ENCODE peak calls at places on chromosomes 7 and 10, in six cellular contexts. Q, S, F, X, L and M are unnamed samples.

GRCh38 chr10:3096149-3096548 is 28.8 kb downstream of the PFKP start:
- DNase-seq in S (no peak), F (peak), L (no peak), X (no peak), Q (peak), M (no peak)

GRCh38 chr7:13115157-13115772 is 427.8 kb downstream of the ARL4A start:
- DNase-seq in S (peak), Q (peak), X (no peak), L (no peak), F (no peak), M (peak)

GRCh38 chr10:52063159-52063558 is 250.9 kb upstream of the DKK1 start:
- DNase-seq in X (no peak), Q (no peak), F (no peak), S (no peak), L (no peak), M (no peak)

GRCh38 chr10:43737003-43737402 is 88.3 kb upstream of the ZNF32 start:
- DNase-seq in X (no peak), F (no peak), S (no peak), Q (no peak), L (no peak), M (no peak)

GRCh38 chr7:133819695-133820094 is 307.4 kb upstream of the LRGUK start:
- DNase-seq in Q (no peak), L (no peak), S (no peak), X (no peak), F (no peak), M (no peak)

GRCh38 chr10:113087082-113088029 is 137.3 kb downstream of the TCF7L2 start:
- DNase-seq in F (peak), Q (peak), X (peak), S (peak), L (no peak), M (no peak)

GRCh38 chr7:134427896-134428295 is 31.0 kb downstream of the AKR1B1 start:
- DNase-seq in F (no peak), X (no peak), Q (no peak), S (no peak), L (no peak), M (no peak)

GRCh38 chr10:43221419-43222293 is 45.2 kb downstream of the RASGEF1A start:
- DNase-seq in F (no peak), X (peak), Q (no peak), S (no peak), L (no peak), M (no peak)

GRCh38 chr7:69890081-69890369 is 291.8 kb downstream of the AUTS2 start:
- DNase-seq in X (no peak), L (peak), Q (no peak), F (no peak), S (no peak), M (no peak)

GRCh38 chr10:20302033-20302432 is 485.8 kb downstream of the PLXDC2 start:
- DNase-seq in F (no peak), Q (no peak), X (no peak), S (no peak), L (no peak), M (no peak)

GRCh38 chr7:98762620-98763019 is 107.2 kb downstream of the TMEM130 start:
- DNase-seq in S (no peak), X (no peak), Q (no peak), L (no peak), F (no peak), M (no peak)

GRCh38 chr10:22321831-22322662 is 1.1 kb downstream of the BMI1 start:
- DNase-seq in Q (no peak), S (peak), L (peak), X (peak), F (peak), M (peak)

GRCh38 chr10:16870331-16870730 is 53.1 kb upstream of the RSU1 start:
- DNase-seq in X (no peak), S (no peak), L (no peak), F (no peak), Q (no peak), M (no peak)

GRCh38 chr7:140541176-140541512 is 61.8 kb upstream of the MKRN1 start:
- DNase-seq in F (no peak), S (no peak), Q (no peak), X (no peak), L (no peak), M (no peak)

GRCh38 chr7:36423633-36424032 is 34.0 kb downstream of the ANLN start:
- DNase-seq in X (no peak), S (no peak), L (no peak), F (no peak), Q (no peak), M (no peak)

GRCh38 chr7:55775051-55775420 is 87.5 kb downstream of the SEPTIN14 start:
- DNase-seq in X (peak), Q (no peak), F (no peak), S (no peak), L (no peak), M (no peak)

GRCh38 chr7:3174515-3175318 is 126.3 kb upstream of the SDK1 start:
- DNase-seq in L (no peak), Q (no peak), F (no peak), X (no peak), S (peak), M (no peak)

GRCh38 chr7:29202651-29203069 is 8.1 kb downstream of the CHN2 start:
- DNase-seq in S (no peak), X (no peak), F (no peak), L (peak), Q (no peak), M (no peak)

GRCh38 chr7:136687693-136688322 is 180.6 kb upstream of the CHRM2 start:
- DNase-seq in S (peak), F (peak), X (no peak), Q (peak), L (peak), M (peak)

GRCh38 chr7:96949766-96950165 is 55.6 kb upstream of the DLX6 start:
- DNase-seq in F (peak), Q (peak), S (no peak), X (no peak), L (no peak), M (no peak)

GRCh38 chr7:115359919-115360318 is 438.0 kb downstream of the MDFIC start:
- DNase-seq in X (no peak), L (no peak), F (peak), Q (peak), S (no peak), M (no peak)

GRCh38 chr10:4109469-4109868 is 324.5 kb upstream of the KLF6 start:
- DNase-seq in X (no peak), S (no peak), F (peak), L (no peak), Q (peak), M (no peak)

GRCh38 chr10:53013201-53013808 is 240.7 kb upstream of the MBL2 start:
- DNase-seq in S (no peak), L (no peak), Q (no peak), X (no peak), F (no peak), M (no peak)

GRCh38 chr10:86329093-86329710 is 37.4 kb downstream of the GRID1 start:
- DNase-seq in L (no peak), X (no peak), Q (no peak), F (no peak), S (no peak), M (no peak)

GRCh38 chr10:78028438-78029293 is 649 bp downstream of the POLR3A start:
- DNase-seq in X (no peak), F (peak), S (no peak), L (peak), Q (peak), M (peak)

GRCh38 chr10:106917452-106918055 is 247.0 kb downstream of the SORCS1 start:
- DNase-seq in F (no peak), S (no peak), X (no peak), Q (no peak), L (no peak), M (no peak)

GRCh38 chr10:127063762-127064161 is 132.6 kb downstream of the INSYN2A start:
- DNase-seq in L (no peak), F (no peak), Q (no peak), S (no peak), X (no peak), M (no peak)
- H3K4me2 ChIP-seq in L (no peak), F (no peak), Q (no peak), S (no peak), X (no peak), M (no peak)

GRCh38 chr7:65233409-65234034 is 140.1 kb upstream of the ZNF92 start:
- DNase-seq in S (no peak), X (no peak), F (no peak), Q (no peak), L (no peak), M (no peak)

GRCh38 chr7:65235586-65235985 is 138.1 kb upstream of the ZNF92 start:
- DNase-seq in F (no peak), Q (no peak), X (no peak), S (peak), L (no peak), M (no peak)

GRCh38 chr7:65238785-65239184 is 134.9 kb upstream of the ZNF92 start:
- DNase-seq in Q (no peak), S (no peak), L (no peak), F (no peak), X (no peak), M (no peak)

GRCh38 chr7:65239707-65240352 is 133.8 kb upstream of the ZNF92 start:
- DNase-seq in X (peak), Q (peak), S (peak), L (no peak), F (peak), M (peak)

DNA sequence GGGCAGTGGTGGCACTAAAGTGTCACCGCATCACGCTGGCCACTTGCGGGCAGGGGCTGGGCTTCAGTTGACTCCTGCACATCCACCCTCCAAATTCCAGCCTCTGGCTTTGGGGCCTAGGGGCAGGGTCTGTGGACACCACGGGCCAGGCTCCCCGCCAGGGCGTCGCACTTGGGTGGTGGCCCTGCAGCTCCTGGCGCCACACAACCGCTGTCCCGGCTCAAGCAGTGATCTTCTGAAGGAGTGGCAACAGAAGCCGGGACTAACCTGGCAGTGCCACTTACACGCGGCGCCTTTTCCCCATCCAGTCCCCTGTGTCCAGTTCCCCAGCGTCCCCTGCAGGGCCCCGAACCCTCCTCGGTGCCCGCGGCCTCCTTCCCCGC is 134.3 kb upstream of the ZNF92 start:
- DNase-seq in X (no peak), L (no peak), F (no peak), Q (no peak), S (no peak), M (no peak)
- H3K4me2 ChIP-seq in X (peak), L (no peak), F (no peak), Q (no peak), S (peak), M (peak)

GRCh38 chr10:70496341-70497119 is 18.0 kb downstream of the PALD1 start:
- DNase-seq in F (no peak), Q (no peak), S (no peak), X (no peak), L (no peak), M (no peak)
- H3K4me2 ChIP-seq in F (no peak), Q (no peak), S (no peak), X (no peak), L (peak), M (no peak)

GRCh38 chr10:29946614-29946952 is 112.8 kb downstream of the JCAD start:
- DNase-seq in F (no peak), Q (no peak), L (no peak), X (no peak), S (no peak), M (no peak)

GRCh38 chr10:29947701-29948060 is 111.7 kb downstream of the JCAD start:
- DNase-seq in Q (no peak), X (no peak), L (no peak), F (no peak), S (no peak), M (no peak)

GRCh38 chr10:29948971-29949370 is 110.4 kb downstream of the JCAD start:
- DNase-seq in Q (no peak), F (peak), X (no peak), S (no peak), L (no peak), M (no peak)

GRCh38 chr10:29949411-29950011 is 109.9 kb downstream of the JCAD start:
- DNase-seq in L (no peak), F (peak), Q (peak), S (peak), X (no peak), M (no peak)

DNA sequence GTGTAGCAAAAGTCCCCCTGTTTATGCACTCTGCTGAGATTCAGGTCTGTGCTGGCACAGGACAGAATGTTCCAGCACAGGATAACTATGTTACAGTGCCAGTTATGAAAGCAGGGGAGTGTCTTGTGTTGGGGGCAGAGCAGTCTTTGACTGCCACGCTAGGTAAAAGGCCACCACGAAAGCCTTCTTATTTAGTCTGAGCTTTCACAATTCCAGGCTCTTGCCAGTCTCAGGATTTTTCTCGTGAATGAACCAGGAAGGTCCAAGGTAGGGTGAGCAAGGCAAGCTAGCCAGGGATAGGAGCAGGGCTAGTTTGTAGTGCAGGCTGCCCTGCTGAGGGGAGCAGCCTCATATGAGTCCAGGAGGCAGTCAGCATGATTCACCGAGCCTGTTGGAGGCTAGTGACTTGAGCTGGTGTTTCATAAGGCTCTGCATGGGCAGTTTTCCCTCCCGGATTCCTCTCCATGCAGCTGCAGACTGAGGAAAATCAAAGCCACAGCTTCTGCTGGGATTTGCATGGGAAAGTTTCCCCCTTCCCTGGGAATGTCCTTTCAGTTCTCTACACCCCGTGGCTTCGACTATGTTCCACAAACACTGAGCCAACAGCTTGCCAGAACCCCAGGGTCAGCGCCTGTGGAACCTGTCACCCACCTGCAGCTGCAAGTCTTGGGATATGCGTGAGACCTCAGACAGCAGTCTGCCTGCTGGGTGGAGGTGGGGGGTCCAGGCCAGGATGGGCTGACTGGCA is 112.3 kb downstream of the JCAD start:
- DNase-seq in L (no peak), X (no peak), Q (peak), S (peak), F (peak), M (no peak)
- H3K4me2 ChIP-seq in L (no peak), X (no peak), Q (peak), S (peak), F (peak), M (no peak)

GRCh38 chr10:12180221-12180974 is 15.3 kb downstream of the NUDT5 start:
- DNase-seq in L (no peak), X (peak), Q (no peak), S (no peak), F (no peak), M (no peak)

GRCh38 chr10:12177642-12178041 is 18.0 kb downstream of the NUDT5 start:
- DNase-seq in L (no peak), X (no peak), S (no peak), Q (peak), F (peak), M (no peak)

GRCh38 chr10:12184165-12184564 is 11.5 kb downstream of the NUDT5 start:
- DNase-seq in Q (no peak), S (no peak), F (no peak), X (no peak), L (no peak), M (no peak)

GRCh38 chr10:12181065-12181775 is 14.5 kb downstream of the NUDT5 start:
- DNase-seq in L (no peak), S (no peak), X (no peak), F (no peak), Q (peak), M (no peak)

DNA sequence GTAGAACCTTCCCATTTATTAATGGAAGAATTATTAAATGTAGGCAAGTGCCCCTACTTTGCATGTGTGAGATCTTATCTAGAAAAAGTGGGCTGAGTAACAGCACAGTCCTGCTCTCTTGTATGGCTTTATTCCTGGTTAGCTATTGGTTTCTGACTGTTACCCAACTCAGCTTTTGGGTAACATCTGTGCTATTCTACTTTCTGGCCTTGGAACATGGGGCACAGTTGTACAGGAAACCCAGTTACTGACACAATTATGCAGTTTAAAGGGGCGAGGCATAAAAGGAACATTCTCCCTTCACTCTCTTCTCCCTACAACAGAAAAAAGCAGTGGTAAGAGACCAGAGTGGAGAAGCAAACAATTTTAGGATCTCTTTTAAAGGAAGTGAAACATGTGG is 16.1 kb downstream of the NUDT5 start:
- DNase-seq in S (no peak), Q (no peak), X (no peak), F (no peak), L (no peak), M (no peak)
- H3K4me2 ChIP-seq in S (no peak), Q (no peak), X (no peak), F (no peak), L (no peak), M (no peak)

GRCh38 chr10:97519342-97519741 is 20.6 kb downstream of the UBTD1 start:
- DNase-seq in F (peak), X (no peak), S (no peak), Q (peak), L (no peak), M (no peak)

GRCh38 chr10:97520520-97520919 is 21.8 kb downstream of the UBTD1 start:
- DNase-seq in F (no peak), Q (no peak), L (no peak), X (no peak), S (no peak), M (no peak)

GRCh38 chr10:97517096-97517750 is 18.5 kb downstream of the UBTD1 start:
- DNase-seq in Q (no peak), L (no peak), S (no peak), X (no peak), F (no peak), M (no peak)

GRCh38 chr10:97518601-97519043 is 19.9 kb downstream of the UBTD1 start:
- DNase-seq in S (no peak), X (no peak), F (peak), Q (no peak), L (no peak), M (no peak)

GRCh38 chr10:97517778-97518561 is 19.2 kb downstream of the UBTD1 start:
- DNase-seq in X (peak), Q (peak), F (peak), S (no peak), L (no peak), M (no peak)
- H3K4me2 ChIP-seq in X (no peak), Q (no peak), F (peak), S (peak), L (no peak), M (no peak)

GRCh38 chr7:139453673-139454321 is 29.7 kb downstream of the KLRG2 start:
- DNase-seq in S (no peak), X (no peak), L (no peak), Q (peak), F (peak), M (no peak)

GRCh38 chr7:139451638-139452037 is 31.8 kb downstream of the KLRG2 start:
- DNase-seq in X (no peak), F (peak), L (no peak), S (no peak), Q (peak), M (no peak)

GRCh38 chr7:139455789-139456188 is 27.7 kb downstream of the KLRG2 start:
- DNase-seq in X (no peak), Q (no peak), L (no peak), S (no peak), F (no peak), M (no peak)

GRCh38 chr7:139450851-139451250 is 32.6 kb downstream of the KLRG2 start:
- DNase-seq in F (no peak), X (no peak), L (no peak), S (no peak), Q (no peak), M (no peak)

GRCh38 chr7:139452948-139453672 is 30.4 kb downstream of the KLRG2 start:
- DNase-seq in F (peak), L (no peak), S (no peak), Q (peak), X (peak), M (no peak)
- H3K4me2 ChIP-seq in F (peak), L (no peak), S (no peak), Q (no peak), X (no peak), M (no peak)